ENCODE peak calls at places on chromosome X, in ten cellular contexts. A is CD8-positive, alpha-beta memory T cell; W is left ventricle myocardium inferior; M is T-helper 17 cell; C is PC-3; O is upper lobe of right lung; N is BE2C; G is AG04450; L is tibial nerve; X is esophagus squamous epithelium. K is an unnamed sample. For H3K9me3, the result is how much of the 10 kb centered on the place peaks cover.

GRCh38 chrX:7093305-7093704 is 54.2 kb upstream of the STS start:
- DNase-seq in W (no peak), O (no peak), A (no peak), G (no peak), M (no peak), L (no peak), X (no peak), C (no peak), N (no peak), K (no peak)

GRCh38 chrX:21946925-21947641 is 6.6 kb downstream of the SMS start:
- DNase-seq in C (peak), O (no peak), X (no peak), G (no peak), M (no peak), A (no peak), N (no peak), L (no peak), W (no peak), K (no peak)

GRCh38 chrX:115952417-115953092 is 218.0 kb upstream of the AGTR2 start:
- DNase-seq in G (no peak), W (no peak), A (no peak), C (no peak), N (peak), M (no peak), X (no peak), O (no peak), L (no peak), K (no peak)

GRCh38 chrX:38458071-38458470 is 103.3 kb upstream of the TSPAN7 start:
- DNase-seq in W (no peak), O (no peak), X (no peak), M (no peak), A (no peak), L (no peak), C (no peak), N (no peak), G (no peak), K (no peak)

GRCh38 chrX:131068945-131069719 is 11.0 kb downstream of the ARHGAP36 start:
- DNase-seq in N (peak), L (no peak), C (peak), O (no peak), A (no peak), W (no peak), X (no peak), G (no peak), M (no peak), K (no peak)

GRCh38 chrX:18119856-18120255 is 100.8 kb downstream of the BEND2 start:
- DNase-seq in A (no peak), W (no peak), M (no peak), L (no peak), O (no peak), G (no peak), X (no peak), C (peak), N (no peak), K (no peak)

GRCh38 chrX:66001596-66001995 is 38.3 kb downstream of the VSIG4 start:
- DNase-seq in L (no peak), C (no peak), N (no peak), A (no peak), O (no peak), G (no peak), X (no peak), W (no peak), M (no peak), K (no peak)

GRCh38 chrX:129058405-129058804 is 464.9 kb downstream of the SMARCA1 start:
- DNase-seq in C (no peak), N (no peak), L (no peak), G (no peak), W (no peak), A (no peak), X (no peak), M (no peak), O (no peak), K (no peak)

GRCh38 chrX:103309860-103310591 is 764 bp downstream of the BEX2 start:
- DNase-seq in X (no peak), N (no peak), W (no peak), M (no peak), L (no peak), O (peak), C (no peak), A (no peak), G (no peak), K (no peak)

GRCh38 chrX:31931225-31931624 is 859.4 kb upstream of the FTHL17 start:
- DNase-seq in C (no peak), G (no peak), N (no peak), X (no peak), A (no peak), O (no peak), L (no peak), W (no peak), M (no peak), K (no peak)

GRCh38 chrX:2452799-2453198 is 48.0 kb downstream of the DHRSX start:
- DNase-seq in M (no peak), X (no peak), C (no peak), O (no peak), L (no peak), A (no peak), N (no peak), W (no peak), G (no peak), K (no peak)

GRCh38 chrX:103889216-103889615 is 57.2 kb upstream of the RAB9B start:
- DNase-seq in W (no peak), G (no peak), O (no peak), C (peak), X (no peak), A (no peak), L (no peak), M (no peak), N (no peak), K (no peak)

GRCh38 chrX:85897376-85898110 is 149.8 kb downstream of the CHM start:
- DNase-seq in W (no peak), C (no peak), O (no peak), M (no peak), N (no peak), L (no peak), X (no peak), A (no peak), G (no peak), K (no peak)

GRCh38 chrX:41475611-41476241 is 28.6 kb downstream of the NYX start:
- DNase-seq in L (no peak), W (no peak), A (no peak), C (no peak), X (no peak), G (no peak), N (no peak), M (no peak), O (no peak), K (no peak)

GRCh38 chrX:526295-527224 is 104.0 kb upstream of the SHOX start:
- DNase-seq in C (peak), A (no peak), O (no peak), X (no peak), L (no peak), W (no peak), M (no peak), G (no peak), N (no peak), K (no peak)

GRCh38 chrX:39905946-39906345 is 191.8 kb downstream of the BCOR start:
- DNase-seq in M (no peak), O (no peak), X (no peak), N (no peak), A (no peak), W (no peak), C (no peak), G (no peak), L (no peak), K (no peak)

GRCh38 chrX:47623540-47624027 is 3.9 kb upstream of the SYN1 start:
- DNase-seq in W (peak), L (no peak), X (no peak), A (peak), N (peak), M (no peak), O (peak), C (no peak), G (peak), K (peak)

GRCh38 chrX:123475068-123475724 is 257.7 kb downstream of the THOC2 start:
- DNase-seq in N (no peak), O (no peak), X (no peak), M (no peak), A (no peak), C (peak), L (no peak), G (no peak), W (no peak), K (no peak)

GRCh38 chrX:27976284-27976683 is 5.0 kb downstream of the DCAF8L1 start:
- DNase-seq in M (no peak), C (no peak), L (no peak), G (no peak), N (no peak), O (no peak), W (no peak), A (no peak), X (no peak), K (no peak)

DNA sequence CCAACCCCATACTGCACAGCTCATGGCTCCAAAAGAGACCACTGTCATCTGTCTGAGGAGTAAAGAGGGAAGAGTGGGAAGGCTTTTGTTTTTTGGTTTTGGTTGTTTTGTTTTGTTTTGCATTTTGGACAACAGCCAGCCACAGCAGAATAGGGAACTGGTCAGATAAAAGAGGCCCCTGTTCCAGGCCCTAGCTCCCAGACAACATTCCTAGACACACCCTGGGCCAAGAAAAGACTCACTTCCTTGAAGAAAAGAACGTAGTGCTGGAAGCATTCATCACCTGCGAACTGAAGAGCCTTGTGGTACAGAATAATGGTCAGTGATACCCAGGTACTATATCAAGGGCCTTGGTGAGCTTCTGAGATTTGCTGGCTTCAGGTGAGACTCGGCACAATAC is 619.4 kb upstream of the SPANXN1 start:
- DNase-seq in G (no peak), A (no peak), X (no peak), C (peak), N (no peak), O (no peak), M (no peak), W (no peak), L (no peak), K (no peak)
- H3K9me3 ChIP-seq in G (under half), A (under half), X (under half), C (under half), N (under half), O (under half), M (under half), W (under half), L (under half), K (under half)

GRCh38 chrX:153439977-153440376 is 5.9 kb downstream of the TREX2 start:
- DNase-seq in G (no peak), L (no peak), M (no peak), A (no peak), X (no peak), N (no peak), W (no peak), C (no peak), O (no peak), K (no peak)

GRCh38 chrX:153441296-153441695 is 4.6 kb downstream of the TREX2 start:
- DNase-seq in C (no peak), O (no peak), N (no peak), G (no peak), A (no peak), L (no peak), M (no peak), W (no peak), X (no peak), K (no peak)

GRCh38 chrX:153435845-153436244 is 10.0 kb downstream of the TREX2 start:
- DNase-seq in L (no peak), N (no peak), X (no peak), W (no peak), O (no peak), G (no peak), A (no peak), C (no peak), M (no peak), K (no peak)

GRCh38 chrX:153440556-153441135 is 5.2 kb downstream of the TREX2 start:
- DNase-seq in W (no peak), A (no peak), O (no peak), L (no peak), X (no peak), N (no peak), M (no peak), C (no peak), G (no peak), K (no peak)

GRCh38 chrX:153438522-153438921 is 7.3 kb downstream of the TREX2 start:
- DNase-seq in X (no peak), L (peak), C (no peak), N (no peak), O (no peak), A (no peak), G (no peak), M (no peak), W (no peak), K (no peak)
- H3K9me3 ChIP-seq in X (under half), L (under half), C (under half), N (under half), O (under half), A (under half), G (under half), M (under half), W (under half), K (under half)

GRCh38 chrX:81241753-81242152 is 39.9 kb downstream of the SH3BGRL start:
- DNase-seq in N (no peak), C (no peak), X (no peak), A (no peak), W (no peak), M (no peak), G (no peak), O (no peak), L (no peak), K (no peak)
- H3K9me3 ChIP-seq in N (under half), C (under half), X (under half), A (under half), W (under half), M (under half), G (under half), O (under half), L (under half), K (under half)

GRCh38 chrX:11151799-11152591 is 40.9 kb downstream of the HCCS start:
- DNase-seq in L (no peak), O (no peak), C (no peak), W (no peak), M (no peak), G (no peak), X (no peak), A (no peak), N (no peak), K (no peak)
- H3K9me3 ChIP-seq in L (under half), O (under half), C (under half), W (under half), M (under half), G (under half), X (under half), A (under half), N (under half), K (under half)

GRCh38 chrX:151873096-151873495 is 39.6 kb upstream of the MAGEA4 start:
- DNase-seq in M (no peak), X (no peak), A (no peak), W (no peak), N (no peak), G (no peak), O (no peak), C (no peak), L (no peak), K (no peak)
- H3K9me3 ChIP-seq in M (under half), X (under half), A (under half), W (under half), N (under half), G (under half), O (under half), C (under half), L (under half), K (under half)